ENCODE peak calls at places on chromosomes 13 and 19, in seven cellular contexts. L is effector CD4-positive, alpha-beta T cell; D is pancreas; Y is cardiac muscle cell; B is activated T-helper 1 cell treated with Interleukin-2 at 50 U/mL for 16 hours; H is GM04504; J is HFF-Myc. G is an unnamed sample.

GRCh38 chr19:55358493-55358892 is 4.0 kb upstream of the COX6B2 start:
- DNase-seq in L (no peak), D (no peak), Y (no peak), B (no peak), H (no peak), J (no peak), G (no peak)

GRCh38 chr19:855566-856120 is 3.5 kb downstream of the ELANE start:
- DNase-seq in L (no peak), D (no peak), Y (no peak), B (no peak), H (no peak), J (no peak), G (no peak)

GRCh38 chr19:50649433-50650391 is at the start of gene C19orf81:
- DNase-seq in L (no peak), D (no peak), Y (peak; percentile 55), B (no peak), H (no peak), J (no peak), G (no peak)

GRCh38 chr13:111968611-111969010 is 98.3 kb upstream of the SOX1 start:
- DNase-seq in L (no peak), D (no peak), Y (no peak), B (no peak), H (no peak), J (no peak), G (no peak)

GRCh38 chr19:15022752-15023151 is 26.5 kb upstream of the CASP14 start:
- DNase-seq in L (no peak), D (peak; percentile 90), Y (no peak), B (no peak), H (no peak), J (no peak), G (no peak)

GRCh38 chr19:47190167-47190727 is 40.8 kb downstream of the BBC3 start:
- DNase-seq in L (peak; percentile 19), D (peak; percentile 58), Y (peak; percentile 89), B (peak; percentile 44), H (peak; percentile 38), J (no peak), G (peak; percentile 95)

GRCh38 chr13:100892981-100893380 is 218.4 kb upstream of the TMTC4 start:
- DNase-seq in L (no peak), D (no peak), Y (no peak), B (no peak), H (no peak), J (no peak), G (no peak)

GRCh38 chr13:113106053-113106452 is 462 bp downstream of the F7 start:
- DNase-seq in L (no peak), D (no peak), Y (no peak), B (no peak), H (no peak), J (no peak), G (no peak)

GRCh38 chr13:52849727-52850395 is 1.4 kb upstream of the PCDH8 start:
- DNase-seq in L (no peak), D (no peak), Y (no peak), B (no peak), H (no peak), J (no peak), G (no peak)

GRCh38 chr19:16051254-16052025 is 24.9 kb upstream of the TPM4 start:
- DNase-seq in L (peak; percentile 28), D (no peak), Y (peak; percentile 58), B (peak; percentile 17), H (no peak), J (no peak), G (no peak)

GRCh38 chr19:48255376-48256303 is at the start of gene CARD8:
- DNase-seq in L (peak; percentile 77), D (peak; percentile 76), Y (peak; percentile 92), B (peak; percentile 57), H (peak; percentile 77), J (peak; percentile 72), G (peak; percentile 58)

G was measured in retinal pigment epithelial cell.